ENCODE peak calls at places on chromosomes 4 and X, in nine cellular contexts. T is iPS DF 19.7, C is Kasumi-1, G is choroid plexus epithelial cell, I is tibial nerve, Q is fibroblast of the aortic adventitia, X is psoas muscle, S is pancreas, E is transverse colon. D is an unnamed sample.
A peak's percentile ranks its signal among the peaks of the same experiment; 100 is the strongest.

GRCh38 chrX:38961936-38962335 is 160.7 kb downstream of the MID1IP1 start:
- DNase-seq in X (no peak), I (no peak), C (no peak), T (no peak), E (no peak), Q (no peak), G (no peak), S (no peak), D (no peak)

GRCh38 chr4:184805462-184806245 is 20.1 kb downstream of the ACSL1 start:
- DNase-seq in T (no peak), S (peak; percentile 83), G (no peak), X (peak; percentile 88), I (peak; percentile 40), C (no peak), E (peak; percentile 44), Q (no peak), D (peak; percentile 76)

GRCh38 chr4:53130896-53131561 is 234.8 kb downstream of the SCFD2 start:
- DNase-seq in Q (no peak), E (no peak), S (no peak), X (no peak), G (no peak), I (no peak), T (no peak), C (no peak), D (no peak)

GRCh38 chrX:31128849-31129248 is 57.0 kb upstream of the FTHL17 start:
- DNase-seq in X (no peak), E (no peak), Q (no peak), G (no peak), T (no peak), I (no peak), C (no peak), S (no peak), D (no peak)

GRCh38 chr4:108375434-108375833 is 206.7 kb upstream of the LEF1 start:
- DNase-seq in I (no peak), G (no peak), C (no peak), T (no peak), X (no peak), E (no peak), Q (no peak), S (no peak), D (no peak)

GRCh38 chr4:22389240-22389871 is 126.5 kb downstream of the ADGRA3 start:
- DNase-seq in T (peak; percentile 25), C (peak; percentile 76), I (no peak), Q (peak; percentile 93), E (peak; percentile 46), X (no peak), S (no peak), G (peak; percentile 94), D (peak; percentile 27)

GRCh38 chr4:55758081-55758480 is 61.5 kb upstream of the EXOC1L start:
- DNase-seq in E (no peak), G (no peak), S (no peak), X (no peak), T (no peak), I (no peak), Q (peak; percentile 4), C (no peak), D (no peak)

GRCh38 chr4:165563851-165564250 is 185.0 kb downstream of the CPE start:
- DNase-seq in Q (peak; percentile 30), X (no peak), T (no peak), I (no peak), S (no peak), C (no peak), G (no peak), E (no peak), D (no peak)

GRCh38 chr4:79081973-79082372 is 142.7 kb upstream of the PAQR3 start:
- DNase-seq in E (no peak), Q (no peak), X (no peak), G (no peak), T (no peak), S (no peak), C (no peak), I (no peak), D (no peak)

GRCh38 chrX:45803383-45803921 is 602.8 kb upstream of the DIPK2B start:
- DNase-seq in G (peak; percentile 85), X (no peak), C (peak; percentile 10), Q (peak; percentile 85), I (no peak), T (no peak), E (no peak), S (no peak), D (no peak)

GRCh38 chr4:23970193-23970850 is 80.5 kb upstream of the PPARGC1A start:
- DNase-seq in X (no peak), C (no peak), E (no peak), Q (no peak), I (no peak), G (peak; percentile 14), S (no peak), T (no peak), D (no peak)

GRCh38 chr4:2305766-2306501 is 44.0 kb upstream of the MXD4 start:
- DNase-seq in I (no peak), T (no peak), C (no peak), X (no peak), G (no peak), E (no peak), S (no peak), Q (no peak), D (no peak)

GRCh38 chr4:183541081-183542045 is 36.5 kb downstream of the ING2 start:
- DNase-seq in I (no peak), T (peak; percentile 23), Q (peak; percentile 23), E (no peak), G (peak; percentile 77), C (no peak), X (no peak), S (no peak), D (no peak)

GRCh38 chr4:88109123-88109864 is 49.1 kb downstream of the ABCG2 start:
- DNase-seq in G (no peak), I (no peak), S (no peak), Q (peak; percentile 59), C (no peak), E (no peak), T (no peak), X (no peak), D (no peak)

GRCh38 chr4:152962160-152962559 is 26.0 kb downstream of the FHDC1 start:
- DNase-seq in T (no peak), G (no peak), E (no peak), S (no peak), Q (no peak), I (no peak), C (no peak), X (no peak), D (no peak)

GRCh38 chr4:102826105-102826889 is 1.1 kb downstream of the UBE2D3 start:
- DNase-seq in G (no peak), C (peak; percentile 53), E (no peak), T (no peak), X (no peak), S (peak; percentile 88), Q (no peak), I (no peak), D (no peak)

GRCh38 chrX:108064613-108065012 is 19.7 kb downstream of the VSIG1 start:
- DNase-seq in X (no peak), Q (no peak), I (no peak), S (no peak), G (no peak), T (no peak), C (no peak), E (no peak), D (no peak)

GRCh38 chr4:4439782-4440181 is 52.9 kb downstream of the NSG1 start:
- DNase-seq in Q (no peak), I (no peak), G (no peak), T (no peak), C (no peak), X (no peak), E (no peak), S (no peak), D (no peak)

GRCh38 chr4:6873792-6874461 is 35.7 kb upstream of the TBC1D14 start:
- DNase-seq in S (peak; percentile 84), T (no peak), I (peak; percentile 55), X (peak; percentile 70), Q (peak; percentile 73), G (peak; percentile 83), E (peak; percentile 79), C (peak; percentile 48), D (peak; percentile 86)

GRCh38 chrX:17375631-17376380 is 806 bp downstream of the NHS start:
- DNase-seq in G (peak; percentile 28), S (peak; percentile 51), C (no peak), T (no peak), X (peak; percentile 34), E (peak; percentile 12), Q (peak; percentile 27), I (peak; percentile 13), D (peak; percentile 29)

GRCh38 chr4:2058264-2059033 is 678 bp upstream of the NAT8L start:
- DNase-seq in I (no peak), Q (no peak), S (peak; percentile 80), G (no peak), E (no peak), X (peak; percentile 12), C (no peak), T (no peak), D (no peak)

GRCh38 chr4:7156273-7157139 is 35.8 kb upstream of the SORCS2 start:
- DNase-seq in C (no peak), Q (peak; percentile 48), T (no peak), X (peak; percentile 50), G (peak; percentile 60), I (peak; percentile 16), E (no peak), S (peak; percentile 46), D (peak; percentile 24)

GRCh38 chrX:40996886-40997530 is 88.2 kb upstream of the USP9X start:
- DNase-seq in I (no peak), G (peak; percentile 91), C (peak; percentile 89), S (no peak), Q (peak; percentile 86), X (no peak), T (no peak), E (no peak), D (no peak)

GRCh38 chr4:10384974-10385373 is 72.3 kb downstream of the ZNF518B start:
- DNase-seq in E (no peak), C (no peak), G (no peak), I (no peak), X (no peak), Q (no peak), S (no peak), T (no peak), D (no peak)

GRCh38 chr4:144582105-144582850 is 63.7 kb upstream of the HHIP start:
- DNase-seq in T (no peak), C (no peak), G (peak; percentile 31), E (no peak), Q (peak; percentile 63), S (no peak), X (no peak), I (no peak), D (no peak)

GRCh38 chrX:47143894-47144625 is 442 bp downstream of the NDUFB11 start:
- DNase-seq in G (peak; percentile 33), T (no peak), I (no peak), X (peak; percentile 42), Q (peak; percentile 38), E (peak; percentile 33), C (peak; percentile 7), S (no peak), D (peak; percentile 51)

GRCh38 chr4:130359537-130359936 is 1263.6 kb downstream of the C4orf33 start:
- DNase-seq in Q (peak; percentile 69), S (no peak), G (peak; percentile 69), T (no peak), X (no peak), I (no peak), E (no peak), C (peak; percentile 37), D (no peak)

GRCh38 chrX:17788439-17788838 is 51.1 kb downstream of the SCML1 start:
- DNase-seq in G (peak; percentile 69), T (no peak), E (peak; percentile 24), Q (peak; percentile 58), C (peak; percentile 8), X (peak; percentile 35), I (peak; percentile 18), S (no peak), D (no peak)

GRCh38 chr4:128980816-128981326 is 112.5 kb downstream of the SCLT1 start:
- DNase-seq in S (no peak), T (no peak), I (no peak), G (no peak), E (no peak), Q (no peak), X (no peak), C (no peak), D (no peak)

GRCh38 chr4:169690787-169691186 is 67.0 kb downstream of the HPF1 start:
- DNase-seq in I (no peak), E (no peak), Q (no peak), T (no peak), C (no peak), G (peak; percentile 5), X (no peak), S (no peak), D (no peak)

GRCh38 chrX:1485033-1485432 is 32.3 kb upstream of the ASMTL start:
- DNase-seq in Q (no peak), I (no peak), E (no peak), T (no peak), S (no peak), X (no peak), C (no peak), G (no peak), D (no peak)

D was measured in left colon.